ENCODE peak calls at places on chromosome 1, in seven cellular contexts. One of them, this sample, is unnamed.

GRCh38 chr1:25095635-25096200 is 136.6 kb downstream of the SYF2 start:
- DNase-seq in H1: no peak
- DNase-seq in HCT116: no peak
- DNase-seq in endothelial cell of umbilical vein: no peak
- DNase-seq in K562: no peak
- DNase-seq in HepG2: no peak
- DNase-seq in GM12878: no peak
- DNase-seq in this sample: no peak

GRCh38 chr1:35369922-35370671 is 101.6 kb downstream of the ZMYM4 start:
- DNase-seq in H1: no peak
- DNase-seq in HCT116: no peak
- DNase-seq in endothelial cell of umbilical vein: peak; percentile 94
- DNase-seq in K562: peak; percentile 24
- DNase-seq in HepG2: no peak
- DNase-seq in GM12878: no peak
- DNase-seq in this sample: peak; percentile 97

GRCh38 chr1:242086093-242086492 is 87.2 kb upstream of the MAP1LC3C start:
- DNase-seq in H1: no peak
- DNase-seq in HCT116: no peak
- DNase-seq in endothelial cell of umbilical vein: no peak
- DNase-seq in K562: no peak
- DNase-seq in HepG2: no peak
- DNase-seq in GM12878: no peak
- DNase-seq in this sample: no peak

GRCh38 chr1:77961392-77961791 is 17.5 kb downstream of the FUBP1 start:
- DNase-seq in H1: no peak
- DNase-seq in HCT116: no peak
- DNase-seq in endothelial cell of umbilical vein: no peak
- DNase-seq in K562: no peak
- DNase-seq in HepG2: no peak
- DNase-seq in GM12878: no peak
- DNase-seq in this sample: no peak

GRCh38 chr1:38221006-38221649 is 174.5 kb upstream of the POU3F1 start:
- DNase-seq in H1: no peak
- DNase-seq in HCT116: no peak
- DNase-seq in endothelial cell of umbilical vein: no peak
- DNase-seq in K562: no peak
- DNase-seq in HepG2: no peak
- DNase-seq in GM12878: no peak
- DNase-seq in this sample: no peak

GRCh38 chr1:18999287-18999852 is 42.9 kb upstream of the IFFO2 start:
- DNase-seq in H1: no peak
- DNase-seq in HCT116: no peak
- DNase-seq in endothelial cell of umbilical vein: peak; percentile 28
- DNase-seq in K562: no peak
- DNase-seq in HepG2: no peak
- DNase-seq in GM12878: no peak
- DNase-seq in this sample: no peak

GRCh38 chr1:182485861-182486260 is 35.9 kb downstream of the RGSL1 start:
- DNase-seq in H1: no peak
- DNase-seq in HCT116: no peak
- DNase-seq in endothelial cell of umbilical vein: no peak
- DNase-seq in K562: no peak
- DNase-seq in HepG2: no peak
- DNase-seq in GM12878: no peak
- DNase-seq in this sample: no peak

GRCh38 chr1:195663549-195664280 is 944.5 kb downstream of the KCNT2 start:
- DNase-seq in H1: no peak
- DNase-seq in HCT116: peak; percentile 37
- DNase-seq in endothelial cell of umbilical vein: no peak
- DNase-seq in K562: no peak
- DNase-seq in HepG2: no peak
- DNase-seq in GM12878: no peak
- DNase-seq in this sample: no peak

GRCh38 chr1:89847191-89847729 is 26.4 kb downstream of the LRRC8D start:
- DNase-seq in H1: no peak
- DNase-seq in HCT116: no peak
- DNase-seq in endothelial cell of umbilical vein: no peak
- DNase-seq in K562: no peak
- DNase-seq in HepG2: no peak
- DNase-seq in GM12878: no peak
- DNase-seq in this sample: no peak
- TF ChIP-seq EZH2 in H1: no peak
- TF ChIP-seq EZH2 in HCT116: no peak
- TF ChIP-seq EZH2 in endothelial cell of umbilical vein: no peak
- TF ChIP-seq EZH2 in K562: no peak
- TF ChIP-seq EZH2 in HepG2: no peak
- TF ChIP-seq EZH2 in GM12878: no peak
- TF ChIP-seq EZH2 in this sample: no peak

GRCh38 chr1:40903106-40903505 is 40.9 kb upstream of the CITED4 start:
- DNase-seq in H1: no peak
- DNase-seq in HCT116: no peak
- DNase-seq in endothelial cell of umbilical vein: no peak
- DNase-seq in K562: no peak
- DNase-seq in HepG2: no peak
- DNase-seq in GM12878: no peak
- DNase-seq in this sample: no peak
- H3K9ac ChIP-seq in H1: no peak overlapping the region
- H3K9ac ChIP-seq in HCT116: no peak overlapping the region
- H3K9ac ChIP-seq in endothelial cell of umbilical vein: no peak overlapping the region
- H3K9ac ChIP-seq in K562: no peak overlapping the region
- H3K9ac ChIP-seq in HepG2: no peak overlapping the region
- H3K9ac ChIP-seq in GM12878: no peak overlapping the region
- H3K9ac ChIP-seq in this sample: no peak overlapping the region

DNA sequence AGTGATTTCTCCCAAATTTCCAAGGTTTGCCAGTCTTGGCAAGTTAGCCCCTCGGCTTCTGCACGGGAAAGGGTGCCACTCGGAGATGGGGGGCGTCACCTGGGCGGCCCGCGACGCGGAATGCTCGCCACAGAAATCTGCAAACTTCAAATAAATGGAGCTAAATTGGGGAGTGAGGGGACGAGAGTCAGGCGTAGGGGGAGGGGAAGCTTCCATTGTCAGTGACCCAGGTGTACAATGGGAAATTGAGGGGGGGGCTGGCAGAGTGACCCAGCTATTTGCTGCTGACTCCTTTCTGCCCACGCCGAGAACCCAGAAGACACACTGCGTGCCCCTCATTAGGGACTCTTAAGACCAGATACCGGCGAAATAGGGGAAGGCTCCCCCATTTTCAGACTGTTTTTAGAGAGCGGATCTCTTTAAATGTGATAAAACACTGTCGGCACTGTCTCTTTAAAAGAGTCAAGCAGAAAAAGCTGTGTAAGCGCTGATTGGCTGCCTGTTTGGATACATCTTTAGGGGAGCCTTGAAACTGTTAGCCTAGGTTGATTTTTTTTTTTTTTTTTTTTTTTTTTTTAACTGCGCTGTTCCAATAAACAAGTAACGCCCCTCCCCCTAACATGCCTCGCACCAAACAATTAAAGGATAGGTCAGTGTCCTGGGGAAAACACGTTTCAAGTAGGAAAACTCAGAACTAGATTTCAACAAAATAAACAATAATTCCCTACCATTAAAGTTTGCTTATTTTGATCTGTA is 1.2 kb upstream of the SSBP3 start:
- DNase-seq in H1: peak; percentile 79
- DNase-seq in HCT116: peak; percentile 94
- DNase-seq in endothelial cell of umbilical vein: peak; percentile 92
- DNase-seq in K562: peak; percentile 89
- DNase-seq in HepG2: peak; percentile 86
- DNase-seq in GM12878: peak; percentile 79
- DNase-seq in this sample: peak; percentile 95
- TF ChIP-seq POLR2AphosphoS5 in H1: peak; percentile 25
- TF ChIP-seq POLR2AphosphoS5 in HCT116: peak; percentile 53
- TF ChIP-seq POLR2AphosphoS5 in endothelial cell of umbilical vein: no peak
- TF ChIP-seq POLR2AphosphoS5 in K562: peak; percentile 66
- TF ChIP-seq POLR2AphosphoS5 in HepG2: no peak
- TF ChIP-seq POLR2AphosphoS5 in GM12878: peak; percentile 46
- TF ChIP-seq POLR2AphosphoS5 in this sample: peak; percentile 63

GRCh38 chr1:224615861-224616760 is at the start of gene CNIH3:
- DNase-seq in H1: peak; percentile 89
- DNase-seq in HCT116: no peak
- DNase-seq in endothelial cell of umbilical vein: no peak
- DNase-seq in K562: no peak
- DNase-seq in HepG2: no peak
- DNase-seq in GM12878: no peak
- DNase-seq in this sample: no peak
- TF ChIP-seq EZH2 in H1: no peak
- TF ChIP-seq EZH2 in HCT116: no peak
- TF ChIP-seq EZH2 in endothelial cell of umbilical vein: peak; percentile 1
- TF ChIP-seq EZH2 in K562: no peak
- TF ChIP-seq EZH2 in HepG2: no peak
- TF ChIP-seq EZH2 in GM12878: no peak
- TF ChIP-seq EZH2 in this sample: peak; percentile 88

GRCh38 chr1:178540646-178541045 is 27.7 kb downstream of the TEX35 start:
- DNase-seq in H1: no peak
- DNase-seq in HCT116: no peak
- DNase-seq in endothelial cell of umbilical vein: no peak
- DNase-seq in K562: no peak
- DNase-seq in HepG2: no peak
- DNase-seq in GM12878: no peak
- DNase-seq in this sample: no peak
- H3K9ac ChIP-seq in H1: no peak overlapping the region
- H3K9ac ChIP-seq in HCT116: no peak overlapping the region
- H3K9ac ChIP-seq in endothelial cell of umbilical vein: no peak overlapping the region
- H3K9ac ChIP-seq in K562: no peak overlapping the region
- H3K9ac ChIP-seq in HepG2: no peak overlapping the region
- H3K9ac ChIP-seq in GM12878: no peak overlapping the region
- H3K9ac ChIP-seq in this sample: no peak overlapping the region

This sample was measured in SK-N-MC.